ENCODE peak calls at places on chromosomes 5 and 9, in nine cellular contexts. B is breast epithelium, U is lower lobe of right lung, W is adrenal gland, Y is heart left ventricle, S is OCI-LY7, V is right atrium auricular region, D is A549, O is fibroblast of lung. F is an unnamed sample. For H3K9me3, the result is how much of the 10 kb centered on the place peaks cover.

GRCh38 chr9:969693-970309 is 6.7 kb upstream of the DMRT3 start:
- DNase-seq in B (no peak), U (no peak), W (no peak), Y (no peak), S (no peak), V (no peak), D (no peak), O (no peak), F (no peak)

GRCh38 chr5:104267282-104268015 is 704.9 kb upstream of the NUDT12 start:
- DNase-seq in B (no peak), U (no peak), W (no peak), Y (no peak), S (no peak), V (no peak), D (no peak), O (no peak), F (no peak)

GRCh38 chr5:33270671-33271070 is 170.1 kb upstream of the TARS1 start:
- DNase-seq in B (no peak), U (no peak), W (no peak), Y (no peak), S (no peak), V (no peak), D (no peak), O (no peak), F (no peak)

GRCh38 chr9:74908665-74909064 is 20.9 kb upstream of the TRPM6 start:
- DNase-seq in B (no peak), U (no peak), W (no peak), Y (no peak), S (no peak), V (no peak), D (no peak), O (no peak), F (no peak)

GRCh38 chr5:19314840-19315239 is 673.2 kb downstream of the CDH18 start:
- DNase-seq in B (no peak), U (no peak), W (peak), Y (no peak), S (no peak), V (no peak), D (peak), O (peak), F (no peak)

GRCh38 chr9:19782005-19782404 is 6.8 kb downstream of the SLC24A2 start:
- DNase-seq in B (no peak), U (no peak), W (no peak), Y (no peak), S (no peak), V (no peak), D (no peak), O (no peak), F (no peak)

GRCh38 chr5:14090755-14091154 is 52.4 kb upstream of the TRIO start:
- DNase-seq in B (no peak), U (no peak), W (no peak), Y (no peak), S (no peak), V (no peak), D (no peak), O (no peak), F (no peak)

GRCh38 chr5:138109463-138110265 is 25.8 kb downstream of the WNT8A start:
- DNase-seq in B (no peak), U (no peak), W (no peak), Y (no peak), S (no peak), V (no peak), D (no peak), O (peak), F (no peak)

GRCh38 chr5:58149345-58149744 is 310.5 kb downstream of the PLK2 start:
- DNase-seq in B (no peak), U (no peak), W (no peak), Y (no peak), S (no peak), V (no peak), D (no peak), O (peak), F (no peak)

GRCh38 chr9:959105-959504 is 17.4 kb upstream of the DMRT3 start:
- DNase-seq in B (no peak), U (no peak), W (no peak), Y (no peak), S (no peak), V (no peak), D (no peak), O (no peak), F (no peak)

GRCh38 chr5:134053840-134054338 is 49.1 kb upstream of the VDAC1 start:
- DNase-seq in B (no peak), U (no peak), W (no peak), Y (no peak), S (no peak), V (no peak), D (no peak), O (peak), F (no peak)

GRCh38 chr5:3905031-3905430 is 309.4 kb downstream of the IRX1 start:
- DNase-seq in B (no peak), U (no peak), W (no peak), Y (no peak), S (no peak), V (no peak), D (no peak), O (no peak), F (no peak)

GRCh38 chr5:76175051-76175666 is 92.0 kb downstream of the SV2C start:
- DNase-seq in B (no peak), U (no peak), W (peak), Y (no peak), S (peak), V (no peak), D (peak), O (peak), F (peak)

GRCh38 chr5:7208911-7209310 is 187.0 kb upstream of the ADCY2 start:
- DNase-seq in B (no peak), U (no peak), W (no peak), Y (no peak), S (no peak), V (peak), D (no peak), O (no peak), F (no peak)

GRCh38 chr5:142900926-142901325 is 130.7 kb downstream of the ARHGAP26 start:
- DNase-seq in B (no peak), U (no peak), W (no peak), Y (no peak), S (no peak), V (no peak), D (no peak), O (peak), F (no peak)

GRCh38 chr9:2053883-2054845 is 39.0 kb downstream of the SMARCA2 start:
- DNase-seq in B (no peak), U (no peak), W (no peak), Y (no peak), S (peak), V (no peak), D (no peak), O (peak), F (peak)

GRCh38 chr5:93348231-93348630 is 232.8 kb downstream of the NR2F1-AS1 start:
- DNase-seq in B (no peak), U (no peak), W (no peak), Y (no peak), S (no peak), V (no peak), D (no peak), O (peak), F (no peak)

GRCh38 chr5:82147860-82148573 is 130.1 kb downstream of the RPS23 start:
- DNase-seq in B (no peak), U (no peak), W (no peak), Y (no peak), S (no peak), V (no peak), D (no peak), O (peak), F (no peak)

GRCh38 chr5:56951131-56951945 is 585 bp downstream of the MIER3 start:
- DNase-seq in B (peak), U (peak), W (peak), Y (peak), S (peak), V (no peak), D (peak), O (peak), F (peak)

GRCh38 chr5:57705769-57706168 is 223.2 kb upstream of the ACTBL2 start:
- DNase-seq in B (no peak), U (no peak), W (no peak), Y (no peak), S (no peak), V (no peak), D (no peak), O (no peak), F (no peak)

GRCh38 chr5:171712616-171713015 is 73.0 kb upstream of the SMIM23 start:
- DNase-seq in B (no peak), U (no peak), W (no peak), Y (no peak), S (no peak), V (peak), D (no peak), O (no peak), F (no peak)

GRCh38 chr5:66209794-66210193 is 65.7 kb downstream of the SREK1 start:
- DNase-seq in B (no peak), U (no peak), W (no peak), Y (no peak), S (no peak), V (no peak), D (no peak), O (peak), F (no peak)

GRCh38 chr5:7329712-7330111 is 66.2 kb upstream of the ADCY2 start:
- DNase-seq in B (no peak), U (no peak), W (no peak), Y (no peak), S (no peak), V (no peak), D (no peak), O (peak), F (no peak)

DNA sequence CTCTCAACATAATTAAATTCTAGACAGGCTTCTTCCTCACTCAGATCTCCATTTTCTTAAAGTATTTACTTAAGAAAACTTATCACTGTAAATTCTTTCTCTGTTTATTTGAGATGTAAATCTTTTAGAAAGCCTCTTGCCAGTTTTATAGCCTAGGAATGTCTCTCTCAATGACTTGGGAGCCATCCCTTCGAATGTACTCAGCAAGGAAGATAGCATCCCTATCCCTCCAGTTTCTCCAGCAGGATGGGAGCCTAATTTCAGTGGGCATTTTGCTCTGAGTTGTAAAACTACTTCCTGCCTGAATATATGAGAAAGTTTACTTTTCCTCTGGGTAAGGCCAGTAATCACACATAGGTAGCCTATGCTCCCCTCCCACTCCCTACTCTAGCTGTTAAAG is 558.5 kb upstream of the ARRDC3 start:
- DNase-seq in B (no peak), U (no peak), W (no peak), Y (no peak), S (no peak), V (no peak), D (no peak), O (no peak), F (no peak)
- H3K27ac ChIP-seq in B (no peak), U (no peak), W (no peak), Y (no peak), S (no peak), V (no peak), D (no peak), O (no peak), F (no peak)

GRCh38 chr9:131203438-131204219 is 72.7 kb downstream of the FAM78A start:
- DNase-seq in B (no peak), U (no peak), W (no peak), Y (no peak), S (peak), V (no peak), D (peak), O (no peak), F (no peak)
- TF ChIP-seq CTCF in B (no peak), U (no peak), W (no peak), Y (no peak), S (peak), V (no peak), D (no peak), O (peak), F (no peak)

GRCh38 chr9:102550266-102550665 is 444.9 kb upstream of the CYLC2 start:
- DNase-seq in B (no peak), U (no peak), W (no peak), Y (no peak), S (no peak), V (no peak), D (no peak), O (no peak), F (no peak)

GRCh38 chr9:102551346-102551745 is 443.8 kb upstream of the CYLC2 start:
- DNase-seq in B (no peak), U (no peak), W (no peak), Y (no peak), S (no peak), V (no peak), D (no peak), O (no peak), F (no peak)
- H3K9me3 ChIP-seq in B (under half), U (under half), W (under half), Y (under half), S (under half), V (under half), D (under half), O (under half), F (under half)

DNA sequence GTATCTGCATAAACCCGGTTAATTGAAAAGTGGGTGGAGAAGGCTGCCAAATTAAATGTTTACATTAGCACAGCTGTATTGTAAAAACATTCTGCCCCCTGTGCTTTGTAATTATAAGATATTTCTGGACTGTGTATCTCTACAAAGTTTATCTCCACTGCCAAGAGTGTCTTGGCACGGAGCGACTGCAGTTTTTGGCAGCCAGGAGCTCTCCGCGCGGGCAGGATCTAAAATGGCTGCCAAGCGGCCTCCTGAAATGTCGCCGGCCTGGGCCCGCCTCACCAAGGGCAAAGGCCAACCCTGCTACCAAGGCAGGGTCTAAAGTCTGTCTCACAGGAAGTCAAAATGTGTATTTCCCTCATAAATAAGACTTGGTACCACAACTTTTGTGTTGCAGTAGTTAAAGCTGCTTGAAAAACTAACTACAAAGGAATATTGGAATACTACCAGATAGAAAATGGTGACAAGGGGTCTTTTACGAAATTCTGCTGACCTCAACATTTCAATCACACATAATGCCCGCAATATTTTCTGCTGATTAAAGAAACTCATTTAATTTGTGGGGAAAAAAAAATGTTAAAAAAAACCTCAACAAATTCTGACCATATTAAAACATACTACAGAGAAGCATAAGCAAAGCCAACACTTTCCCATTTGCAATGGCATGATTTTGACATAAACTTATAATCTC is 110.4 kb downstream of the NFIB start:
- DNase-seq in B (peak), U (no peak), W (peak), Y (peak), S (no peak), V (no peak), D (no peak), O (peak), F (no peak)
- H3K27ac ChIP-seq in B (peak), U (peak), W (peak), Y (peak), S (no peak), V (peak), D (peak), O (peak), F (no peak)

GRCh38 chr9:5321058-5321457 is 16.5 kb upstream of the RLN2 start:
- DNase-seq in B (no peak), U (no peak), W (no peak), Y (no peak), S (peak), V (no peak), D (no peak), O (no peak), F (no peak)
- TF ChIP-seq CTCF in B (no peak), U (no peak), W (no peak), Y (no peak), S (peak), V (no peak), D (no peak), O (no peak), F (no peak)

GRCh38 chr9:127980706-127981558 is at the start of gene EEIG1:
- DNase-seq in B (peak), U (peak), W (peak), Y (peak), S (peak), V (peak), D (peak), O (peak), F (peak)

GRCh38 chr9:127979333-127980055 is 1.3 kb downstream of the EEIG1 start:
- DNase-seq in B (no peak), U (no peak), W (no peak), Y (peak), S (peak), V (peak), D (no peak), O (peak), F (no peak)

GRCh38 chr9:127981559-127982121 is 851 bp upstream of the EEIG1 start:
- DNase-seq in B (no peak), U (no peak), W (no peak), Y (peak), S (peak), V (no peak), D (no peak), O (no peak), F (no peak)

GRCh38 chr9:127979015-127979332 is 1.8 kb downstream of the EEIG1 start:
- DNase-seq in B (no peak), U (no peak), W (no peak), Y (peak), S (no peak), V (no peak), D (no peak), O (no peak), F (no peak)

DNA sequence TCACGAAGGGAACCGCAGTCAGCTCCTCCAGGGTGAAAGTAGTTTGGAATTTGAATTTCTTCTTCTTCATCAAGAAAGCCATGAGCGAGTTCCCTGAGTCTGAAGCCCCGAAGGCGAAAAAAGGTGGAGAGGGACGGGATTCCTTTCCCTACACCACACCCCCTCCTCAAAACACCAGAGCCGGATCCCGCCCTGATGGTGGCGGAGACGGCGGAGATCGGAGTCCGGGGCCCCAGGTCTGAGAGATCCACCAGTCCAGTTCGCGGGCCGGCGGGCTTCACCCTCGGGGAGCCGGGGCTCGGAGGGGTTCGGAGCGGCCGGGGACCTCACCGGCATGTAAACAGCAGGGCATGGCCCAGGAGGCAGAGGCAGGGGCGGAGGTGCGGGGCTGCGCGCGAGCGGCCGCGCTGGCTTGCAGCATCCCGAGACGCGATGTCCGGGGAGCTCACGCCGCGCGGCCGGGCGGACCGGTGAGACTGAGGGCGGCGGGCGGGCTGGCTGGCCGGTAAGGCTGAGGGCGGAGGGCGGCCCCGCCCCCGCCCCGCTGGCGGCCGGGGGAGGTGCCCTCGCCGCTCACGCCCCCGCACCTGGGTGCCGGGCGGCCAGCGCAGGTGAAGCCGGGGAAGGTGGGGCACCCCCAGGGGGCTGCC is 608 bp downstream of the EEIG1 start:
- DNase-seq in B (peak), U (peak), W (no peak), Y (peak), S (peak), V (no peak), D (no peak), O (no peak), F (peak)
- H3K9me3 ChIP-seq in B (under half), U (under half), W (under half), Y (under half), S (under half), V (under half), D (under half), O (under half), F (under half)

DNA sequence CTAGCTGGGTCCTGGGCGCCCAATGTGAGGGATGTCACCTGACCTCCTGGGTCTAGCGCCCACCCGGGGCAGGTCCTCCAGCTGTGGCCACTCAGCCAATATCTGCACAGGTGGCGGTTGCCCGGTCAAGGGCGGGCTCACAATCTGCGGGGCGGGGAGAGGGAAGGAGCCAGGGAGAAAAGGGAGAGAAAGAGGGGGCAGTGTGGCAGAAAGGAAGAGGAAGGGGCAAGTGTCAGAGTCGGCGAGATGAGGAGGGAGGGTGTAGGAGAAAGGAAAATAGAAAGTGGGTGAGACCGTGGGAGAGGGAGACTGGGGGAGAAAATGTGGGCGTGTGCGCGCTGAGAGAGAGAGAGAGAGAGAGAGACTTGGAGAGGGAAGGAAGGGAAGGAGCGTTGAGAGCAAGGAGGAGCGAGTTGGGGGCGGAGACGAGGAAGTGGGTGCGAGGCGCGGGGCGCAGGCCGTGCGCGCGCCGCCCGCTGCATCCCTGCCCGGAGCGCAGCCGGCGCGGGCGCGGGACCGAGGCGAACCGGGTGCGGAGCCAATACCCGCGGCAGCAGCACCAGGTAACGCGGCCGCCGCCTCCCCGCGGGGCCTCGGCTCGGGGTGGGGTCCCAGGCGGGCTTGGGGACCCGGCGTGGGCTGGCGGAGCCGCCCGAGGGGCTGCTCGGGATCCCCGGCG is at the start of gene HRH2:
- DNase-seq in B (no peak), U (peak), W (no peak), Y (peak), S (no peak), V (no peak), D (peak), O (peak), F (peak)
- H3K27ac ChIP-seq in B (peak), U (peak), W (peak), Y (peak), S (no peak), V (peak), D (peak), O (no peak), F (peak)